ENCODE peak calls at places on chromosomes 7 and 10, in nine cellular contexts. One of them, this sample, is unnamed.

GRCh38 chr7:143240323-143241168 is 18.7 kb downstream of the TAS2R40 start:
- DNase-seq in OCI-LY7: peak
- DNase-seq in GM20000: peak
- DNase-seq in fibroblast of mammary gland: peak
- DNase-seq in GM12865: peak
- DNase-seq in mammary epithelial cell: peak
- DNase-seq in body of pancreas: peak
- DNase-seq in GM10248: peak
- DNase-seq in right atrium auricular region: peak
- DNase-seq in this sample: no peak

GRCh38 chr10:84195044-84195830 is 900 bp downstream of the CDHR1 start:
- DNase-seq in fibroblast of mammary gland: no peak
- DNase-seq in OCI-LY7: no peak
- DNase-seq in GM20000: no peak
- DNase-seq in GM12865: no peak
- DNase-seq in GM10248: no peak
- DNase-seq in mammary epithelial cell: no peak
- DNase-seq in right atrium auricular region: no peak
- DNase-seq in body of pancreas: no peak
- DNase-seq in this sample: no peak

GRCh38 chr7:96388166-96388565 is 66.3 kb upstream of the SLC25A13 start:
- DNase-seq in fibroblast of mammary gland: peak
- DNase-seq in GM10248: no peak
- DNase-seq in mammary epithelial cell: peak
- DNase-seq in body of pancreas: no peak
- DNase-seq in OCI-LY7: no peak
- DNase-seq in GM20000: no peak
- DNase-seq in right atrium auricular region: no peak
- DNase-seq in GM12865: no peak
- DNase-seq in this sample: no peak

GRCh38 chr7:93044147-93044810 is 73.5 kb downstream of the SAMD9 start:
- DNase-seq in body of pancreas: no peak
- DNase-seq in GM10248: no peak
- DNase-seq in GM20000: no peak
- DNase-seq in mammary epithelial cell: peak
- DNase-seq in GM12865: no peak
- DNase-seq in fibroblast of mammary gland: peak
- DNase-seq in OCI-LY7: no peak
- DNase-seq in right atrium auricular region: no peak
- DNase-seq in this sample: no peak

GRCh38 chr10:103967433-103968142 is 648 bp downstream of the SLK start:
- DNase-seq in OCI-LY7: peak
- DNase-seq in mammary epithelial cell: peak
- DNase-seq in GM20000: peak
- DNase-seq in fibroblast of mammary gland: peak
- DNase-seq in GM10248: peak
- DNase-seq in right atrium auricular region: no peak
- DNase-seq in body of pancreas: peak
- DNase-seq in GM12865: peak
- DNase-seq in this sample: no peak

GRCh38 chr10:3886666-3887251 is 101.8 kb upstream of the KLF6 start:
- DNase-seq in GM20000: no peak
- DNase-seq in GM12865: peak
- DNase-seq in fibroblast of mammary gland: peak
- DNase-seq in body of pancreas: peak
- DNase-seq in GM10248: peak
- DNase-seq in mammary epithelial cell: peak
- DNase-seq in OCI-LY7: no peak
- DNase-seq in right atrium auricular region: peak
- DNase-seq in this sample: no peak

GRCh38 chr7:36289833-36290661 is 99.6 kb upstream of the ANLN start:
- DNase-seq in GM10248: no peak
- DNase-seq in right atrium auricular region: no peak
- DNase-seq in GM12865: no peak
- DNase-seq in body of pancreas: peak
- DNase-seq in GM20000: no peak
- DNase-seq in OCI-LY7: no peak
- DNase-seq in mammary epithelial cell: no peak
- DNase-seq in fibroblast of mammary gland: peak
- DNase-seq in this sample: no peak

GRCh38 chr10:5805260-5805659 is 8.0 kb downstream of the GDI2 start:
- DNase-seq in GM10248: no peak
- DNase-seq in OCI-LY7: peak
- DNase-seq in fibroblast of mammary gland: no peak
- DNase-seq in GM20000: no peak
- DNase-seq in right atrium auricular region: no peak
- DNase-seq in body of pancreas: no peak
- DNase-seq in GM12865: no peak
- DNase-seq in mammary epithelial cell: no peak
- DNase-seq in this sample: no peak

GRCh38 chr7:100808354-100808875 is 18.9 kb downstream of the EPHB4 start:
- DNase-seq in mammary epithelial cell: no peak
- DNase-seq in GM20000: no peak
- DNase-seq in body of pancreas: peak
- DNase-seq in fibroblast of mammary gland: no peak
- DNase-seq in OCI-LY7: no peak
- DNase-seq in right atrium auricular region: no peak
- DNase-seq in GM10248: no peak
- DNase-seq in GM12865: no peak
- DNase-seq in this sample: no peak

GRCh38 chr7:128005117-128005516 is 26.1 kb downstream of the LRRC4 start:
- DNase-seq in right atrium auricular region: no peak
- DNase-seq in OCI-LY7: peak
- DNase-seq in body of pancreas: no peak
- DNase-seq in mammary epithelial cell: no peak
- DNase-seq in GM12865: no peak
- DNase-seq in fibroblast of mammary gland: no peak
- DNase-seq in GM20000: no peak
- DNase-seq in GM10248: peak
- DNase-seq in this sample: no peak

GRCh38 chr7:155412416-155413253 is 45.3 kb upstream of the EN2 start:
- DNase-seq in mammary epithelial cell: peak
- DNase-seq in body of pancreas: peak
- DNase-seq in right atrium auricular region: no peak
- DNase-seq in OCI-LY7: peak
- DNase-seq in fibroblast of mammary gland: peak
- DNase-seq in GM10248: peak
- DNase-seq in GM12865: peak
- DNase-seq in GM20000: peak
- DNase-seq in this sample: no peak

GRCh38 chr7:151454932-151455530 is 15.1 kb upstream of the CRYGN start:
- DNase-seq in mammary epithelial cell: no peak
- DNase-seq in GM10248: no peak
- DNase-seq in fibroblast of mammary gland: no peak
- DNase-seq in OCI-LY7: no peak
- DNase-seq in GM20000: no peak
- DNase-seq in right atrium auricular region: peak
- DNase-seq in GM12865: no peak
- DNase-seq in body of pancreas: no peak
- DNase-seq in this sample: peak

GRCh38 chr7:291302-292092 is 1.5 kb downstream of the FOXL3 start:
- DNase-seq in GM20000: no peak
- DNase-seq in GM10248: no peak
- DNase-seq in mammary epithelial cell: no peak
- DNase-seq in OCI-LY7: no peak
- DNase-seq in right atrium auricular region: no peak
- DNase-seq in fibroblast of mammary gland: no peak
- DNase-seq in GM12865: no peak
- DNase-seq in body of pancreas: no peak
- DNase-seq in this sample: no peak

GRCh38 chr10:44930904-44931620 is 19.9 kb downstream of the TMEM72 start:
- DNase-seq in fibroblast of mammary gland: no peak
- DNase-seq in GM10248: no peak
- DNase-seq in GM12865: no peak
- DNase-seq in body of pancreas: no peak
- DNase-seq in GM20000: no peak
- DNase-seq in mammary epithelial cell: no peak
- DNase-seq in right atrium auricular region: no peak
- DNase-seq in OCI-LY7: no peak
- DNase-seq in this sample: peak

DNA sequence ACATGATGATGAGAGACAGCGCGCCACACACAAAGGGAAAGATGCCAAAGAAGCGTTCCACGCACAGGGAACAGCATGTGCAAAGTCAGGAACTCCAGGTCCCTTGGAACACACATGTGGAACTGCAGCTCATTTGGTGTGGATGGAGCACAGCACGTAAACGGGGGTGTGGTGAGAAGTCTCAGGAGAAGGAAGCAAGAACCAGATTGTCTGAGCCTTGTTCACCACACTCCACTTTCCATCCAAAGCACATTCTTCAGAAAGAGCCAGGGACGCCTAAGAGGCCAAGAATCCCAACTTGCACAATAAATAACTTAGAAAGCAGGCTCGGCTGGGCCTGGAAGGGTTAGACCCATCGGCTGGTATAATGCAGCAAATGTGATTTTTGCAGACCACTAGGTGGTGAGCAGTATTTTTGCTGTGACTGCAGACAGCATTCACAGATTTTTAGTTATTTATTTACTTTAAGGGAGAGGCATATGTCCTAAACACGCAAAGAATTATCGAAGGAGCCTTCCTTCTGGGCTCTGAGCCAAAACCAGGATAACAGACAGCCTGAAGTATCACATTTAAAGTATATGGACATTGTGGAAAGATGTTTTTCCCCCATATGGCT is 27.9 kb upstream of the ASCC1 start:
- DNase-seq in body of pancreas: peak
- DNase-seq in GM12865: no peak
- DNase-seq in OCI-LY7: no peak
- DNase-seq in right atrium auricular region: peak
- DNase-seq in fibroblast of mammary gland: peak
- DNase-seq in mammary epithelial cell: peak
- DNase-seq in GM20000: no peak
- DNase-seq in GM10248: no peak
- DNase-seq in this sample: peak
- TF ChIP-seq CTCF in body of pancreas: no peak
- TF ChIP-seq CTCF in GM12865: no peak
- TF ChIP-seq CTCF in OCI-LY7: peak
- TF ChIP-seq CTCF in right atrium auricular region: no peak
- TF ChIP-seq CTCF in fibroblast of mammary gland: peak
- TF ChIP-seq CTCF in mammary epithelial cell: peak
- TF ChIP-seq CTCF in GM20000: no peak
- TF ChIP-seq CTCF in GM10248: peak
- TF ChIP-seq CTCF in this sample: peak

GRCh38 chr7:21945374-21946227 is at the start of gene CDCA7L:
- DNase-seq in mammary epithelial cell: peak
- DNase-seq in GM20000: peak
- DNase-seq in GM12865: peak
- DNase-seq in fibroblast of mammary gland: peak
- DNase-seq in body of pancreas: peak
- DNase-seq in OCI-LY7: peak
- DNase-seq in right atrium auricular region: peak
- DNase-seq in GM10248: peak
- DNase-seq in this sample: peak
- TF ChIP-seq CTCF in mammary epithelial cell: no peak
- TF ChIP-seq CTCF in GM20000: no peak
- TF ChIP-seq CTCF in GM12865: peak
- TF ChIP-seq CTCF in fibroblast of mammary gland: no peak
- TF ChIP-seq CTCF in body of pancreas: no peak
- TF ChIP-seq CTCF in OCI-LY7: peak
- TF ChIP-seq CTCF in right atrium auricular region: no peak
- TF ChIP-seq CTCF in GM10248: no peak
- TF ChIP-seq CTCF in this sample: no peak

DNA sequence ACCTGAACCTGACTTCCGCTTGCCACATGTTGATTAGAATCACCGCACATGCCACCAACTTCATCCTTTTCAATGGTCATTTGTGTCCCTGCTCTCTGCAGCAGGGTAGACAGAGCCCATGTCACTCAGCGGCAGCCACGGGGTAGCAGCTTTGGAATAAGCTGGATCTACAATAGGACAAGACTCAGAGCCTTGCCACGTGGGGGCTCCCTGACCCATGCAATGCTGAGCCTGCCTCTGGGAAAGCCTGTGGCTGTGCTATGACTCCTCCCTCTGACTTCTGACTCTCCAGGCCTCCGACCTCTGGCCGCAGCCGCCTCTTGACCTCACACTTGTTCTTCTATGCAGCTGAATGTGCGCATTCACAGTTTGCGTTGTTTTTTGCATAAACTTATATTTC is 197.8 kb upstream of the MKI67 start:
- DNase-seq in right atrium auricular region: no peak
- DNase-seq in mammary epithelial cell: no peak
- DNase-seq in GM10248: no peak
- DNase-seq in fibroblast of mammary gland: no peak
- DNase-seq in GM12865: peak
- DNase-seq in GM20000: no peak
- DNase-seq in OCI-LY7: no peak
- DNase-seq in body of pancreas: peak
- DNase-seq in this sample: no peak
- TF ChIP-seq CTCF in right atrium auricular region: no peak
- TF ChIP-seq CTCF in mammary epithelial cell: no peak
- TF ChIP-seq CTCF in GM10248: peak
- TF ChIP-seq CTCF in fibroblast of mammary gland: no peak
- TF ChIP-seq CTCF in GM12865: peak
- TF ChIP-seq CTCF in GM20000: no peak
- TF ChIP-seq CTCF in OCI-LY7: no peak
- TF ChIP-seq CTCF in body of pancreas: no peak
- TF ChIP-seq CTCF in this sample: no peak

GRCh38 chr7:49635800-49636199 is 137.6 kb upstream of the VWC2 start:
- DNase-seq in body of pancreas: no peak
- DNase-seq in GM20000: no peak
- DNase-seq in GM12865: peak
- DNase-seq in right atrium auricular region: no peak
- DNase-seq in fibroblast of mammary gland: no peak
- DNase-seq in GM10248: no peak
- DNase-seq in OCI-LY7: peak
- DNase-seq in mammary epithelial cell: no peak
- DNase-seq in this sample: no peak
- TF ChIP-seq CTCF in body of pancreas: no peak
- TF ChIP-seq CTCF in GM20000: no peak
- TF ChIP-seq CTCF in GM12865: no peak
- TF ChIP-seq CTCF in right atrium auricular region: no peak
- TF ChIP-seq CTCF in fibroblast of mammary gland: no peak
- TF ChIP-seq CTCF in GM10248: no peak
- TF ChIP-seq CTCF in OCI-LY7: peak
- TF ChIP-seq CTCF in mammary epithelial cell: no peak
- TF ChIP-seq CTCF in this sample: no peak

GRCh38 chr10:70404036-70404905 is at the start of gene EIF4EBP2:
- DNase-seq in fibroblast of mammary gland: peak
- DNase-seq in mammary epithelial cell: peak
- DNase-seq in OCI-LY7: peak
- DNase-seq in body of pancreas: peak
- DNase-seq in GM10248: peak
- DNase-seq in right atrium auricular region: peak
- DNase-seq in GM12865: peak
- DNase-seq in GM20000: peak
- DNase-seq in this sample: peak
- TF ChIP-seq CTCF in fibroblast of mammary gland: no peak
- TF ChIP-seq CTCF in mammary epithelial cell: no peak
- TF ChIP-seq CTCF in OCI-LY7: no peak
- TF ChIP-seq CTCF in body of pancreas: no peak
- TF ChIP-seq CTCF in GM10248: no peak
- TF ChIP-seq CTCF in right atrium auricular region: no peak
- TF ChIP-seq CTCF in GM12865: no peak
- TF ChIP-seq CTCF in GM20000: no peak
- TF ChIP-seq CTCF in this sample: no peak